ENCODE peak calls at places on chromosomes 7 and 10, in nine cellular contexts. A is stimulated activated CD8-positive, alpha-beta memory T cell treated with anti-CD3 and anti-CD28 coated beads, Interleukin-2, amount 100 ng/mL, for 1 hour; S is CD8-positive, alpha-beta memory T cell; L is colonic mucosa; O is lung; F is kidney tubule cell; K is NCI-H2081; X is RPMI8226; P is activated CD8-positive, alpha-beta memory T cell treated with anti-CD3 and anti-CD28 coated beads for 24 hours. W is an unnamed sample.

GRCh38 chr10:14385591-14386201 is 55.0 kb upstream of the FRMD4A start:
- DNase-seq in A (no peak), S (no peak), L (no peak), O (no peak), F (no peak), K (no peak), X (no peak), P (no peak), W (no peak)

GRCh38 chr7:4198301-4198700 is 483.8 kb upstream of the FOXK1 start:
- DNase-seq in A (no peak), S (no peak), L (peak; percentile 52), O (no peak), F (no peak), K (no peak), X (no peak), P (no peak), W (no peak)

GRCh38 chr10:68233045-68233444 is 1.1 kb upstream of the ATOH7 start:
- DNase-seq in A (no peak), S (no peak), L (no peak), O (no peak), F (no peak), K (no peak), X (no peak), P (no peak), W (no peak)

GRCh38 chr10:26448292-26448691 is 10.2 kb downstream of the APBB1IP start:
- DNase-seq in A (no peak), S (no peak), L (no peak), O (no peak), F (no peak), K (no peak), X (no peak), P (no peak), W (no peak)

GRCh38 chr10:120505866-120506265 is 48.8 kb downstream of the PLPP4 start:
- DNase-seq in A (no peak), S (no peak), L (no peak), O (no peak), F (no peak), K (no peak), X (no peak), P (no peak), W (no peak)

GRCh38 chr7:118372530-118372929 is 148.0 kb downstream of the ANKRD7 start:
- DNase-seq in A (no peak), S (no peak), L (no peak), O (no peak), F (peak; percentile 54), K (no peak), X (peak; percentile 67), P (no peak), W (no peak)

GRCh38 chr10:126455036-126455765 is 66.9 kb upstream of the ADAM12 start:
- DNase-seq in A (no peak), S (no peak), L (no peak), O (no peak), F (no peak), K (no peak), X (no peak), P (no peak), W (no peak)

GRCh38 chr7:23003505-23004246 is 10.3 kb downstream of the HYCC1 start:
- DNase-seq in A (no peak), S (no peak), L (no peak), O (no peak), F (no peak), K (no peak), X (no peak), P (no peak), W (no peak)

GRCh38 chr10:66642217-66642616 is 283.6 kb upstream of the LRRTM3 start:
- DNase-seq in A (no peak), S (no peak), L (no peak), O (no peak), F (peak; percentile 24), K (no peak), X (no peak), P (no peak), W (no peak)

GRCh38 chr7:147700702-147701101 is 889.9 kb upstream of the C7orf33 start:
- DNase-seq in A (no peak), S (no peak), L (no peak), O (no peak), F (no peak), K (no peak), X (no peak), P (no peak), W (no peak)

GRCh38 chr10:30000802-30001571 is 58.4 kb downstream of the JCAD start:
- DNase-seq in A (no peak), S (no peak), L (peak; percentile 20), O (peak; percentile 53), F (peak; percentile 70), K (no peak), X (no peak), P (no peak), W (no peak)

W was measured in body of pancreas.